ENCODE peak calls at places on chromosomes 16 and 17, in four cellular contexts. One of them, this sample, is unnamed. For H3K36me3 and H3K27me3, the result is how much of the 10 kb centered on the place peaks cover.

GRCh38 chr16:3645504-3646347 is 8.8 kb upstream of the DNASE1 start:
- DNase-seq in IMR-90: peak
- DNase-seq in breast epithelium: no peak
- DNase-seq in endothelial cell of umbilical vein: no peak
- DNase-seq in this sample: no peak

GRCh38 chr17:80822700-80823410 is 168.8 kb upstream of the CHMP6 start:
- DNase-seq in IMR-90: no peak
- DNase-seq in breast epithelium: no peak
- DNase-seq in endothelial cell of umbilical vein: no peak
- DNase-seq in this sample: no peak

GRCh38 chr16:71283612-71284011 is 5.6 kb downstream of the CMTR2 start:
- DNase-seq in IMR-90: no peak
- DNase-seq in breast epithelium: no peak
- DNase-seq in endothelial cell of umbilical vein: peak
- DNase-seq in this sample: no peak

GRCh38 chr17:78184311-78184710 is 2.5 kb downstream of the TK1 start:
- DNase-seq in IMR-90: no peak
- DNase-seq in breast epithelium: peak
- DNase-seq in endothelial cell of umbilical vein: no peak
- DNase-seq in this sample: no peak

GRCh38 chr17:77707546-77707945 is 251.0 kb upstream of the TNRC6C start:
- DNase-seq in IMR-90: no peak
- DNase-seq in breast epithelium: peak
- DNase-seq in endothelial cell of umbilical vein: no peak
- DNase-seq in this sample: no peak

GRCh38 chr17:21528031-21528684 is 152.0 kb downstream of the KCNJ12 start:
- DNase-seq in IMR-90: no peak
- DNase-seq in breast epithelium: no peak
- DNase-seq in endothelial cell of umbilical vein: no peak
- DNase-seq in this sample: no peak

GRCh38 chr16:23060458-23061320 is 88.6 kb downstream of the USP31 start:
- DNase-seq in IMR-90: peak
- DNase-seq in breast epithelium: peak
- DNase-seq in endothelial cell of umbilical vein: peak
- DNase-seq in this sample: no peak

GRCh38 chr16:30731411-30731810 is 16.8 kb upstream of the PHKG2 start:
- DNase-seq in IMR-90: peak
- DNase-seq in breast epithelium: no peak
- DNase-seq in endothelial cell of umbilical vein: no peak
- DNase-seq in this sample: no peak

GRCh38 chr17:17663160-17664072 is 17.8 kb upstream of the RAI1 start:
- DNase-seq in IMR-90: peak
- DNase-seq in breast epithelium: no peak
- DNase-seq in endothelial cell of umbilical vein: peak
- DNase-seq in this sample: peak

GRCh38 chr16:2090819-2091721 is 43.3 kb downstream of the TSC2 start:
- DNase-seq in IMR-90: no peak
- DNase-seq in breast epithelium: no peak
- DNase-seq in endothelial cell of umbilical vein: peak
- DNase-seq in this sample: no peak

GRCh38 chr17:8079291-8080207 is 8.0 kb downstream of the ALOX12B start:
- DNase-seq in IMR-90: peak
- DNase-seq in breast epithelium: no peak
- DNase-seq in endothelial cell of umbilical vein: peak
- DNase-seq in this sample: peak

GRCh38 chr17:35001549-35001948 is 21.2 kb downstream of the LIG3 start:
- DNase-seq in IMR-90: peak
- DNase-seq in breast epithelium: no peak
- DNase-seq in endothelial cell of umbilical vein: peak
- DNase-seq in this sample: no peak

GRCh38 chr17:47776330-47777197 is 43.5 kb downstream of the TBX21 start:
- DNase-seq in IMR-90: peak
- DNase-seq in breast epithelium: no peak
- DNase-seq in endothelial cell of umbilical vein: peak
- DNase-seq in this sample: no peak

GRCh38 chr16:58197314-58198012 is 443 bp downstream of the CSNK2A2 start:
- DNase-seq in IMR-90: no peak
- DNase-seq in breast epithelium: no peak
- DNase-seq in endothelial cell of umbilical vein: no peak
- DNase-seq in this sample: peak

GRCh38 chr17:2174048-2174447 is 119.1 kb downstream of the HIC1 start:
- DNase-seq in IMR-90: peak
- DNase-seq in breast epithelium: no peak
- DNase-seq in endothelial cell of umbilical vein: no peak
- DNase-seq in this sample: no peak

GRCh38 chr16:57030346-57030902 is 41.1 kb downstream of the NLRC5 start:
- DNase-seq in IMR-90: no peak
- DNase-seq in breast epithelium: no peak
- DNase-seq in endothelial cell of umbilical vein: no peak
- DNase-seq in this sample: no peak

GRCh38 chr17:42179911-42180410 is 981 bp downstream of the KCNH4 start:
- DNase-seq in IMR-90: peak
- DNase-seq in breast epithelium: no peak
- DNase-seq in endothelial cell of umbilical vein: no peak
- DNase-seq in this sample: no peak

GRCh38 chr17:51166198-51166986 is at the start of gene NME2:
- DNase-seq in IMR-90: peak
- DNase-seq in breast epithelium: peak
- DNase-seq in endothelial cell of umbilical vein: peak
- DNase-seq in this sample: peak

GRCh38 chr17:78583091-78583490 is 5.9 kb upstream of the DNAH17 start:
- DNase-seq in IMR-90: no peak
- DNase-seq in breast epithelium: no peak
- DNase-seq in endothelial cell of umbilical vein: no peak
- DNase-seq in this sample: no peak

GRCh38 chr16:53600076-53600475 is 97.1 kb upstream of the AKTIP start:
- DNase-seq in IMR-90: peak
- DNase-seq in breast epithelium: no peak
- DNase-seq in endothelial cell of umbilical vein: no peak
- DNase-seq in this sample: no peak

GRCh38 chr17:74573169-74573568 is 5.9 kb upstream of the CD300H start:
- DNase-seq in IMR-90: no peak
- DNase-seq in breast epithelium: no peak
- DNase-seq in endothelial cell of umbilical vein: no peak
- DNase-seq in this sample: no peak

GRCh38 chr16:86653289-86654006 is 75.1 kb downstream of the FOXL1 start:
- DNase-seq in IMR-90: peak
- DNase-seq in breast epithelium: no peak
- DNase-seq in endothelial cell of umbilical vein: no peak
- DNase-seq in this sample: no peak

GRCh38 chr17:249236-249993 is 68.0 kb upstream of the DOC2B start:
- DNase-seq in IMR-90: no peak
- DNase-seq in breast epithelium: no peak
- DNase-seq in endothelial cell of umbilical vein: no peak
- DNase-seq in this sample: no peak

GRCh38 chr17:34797724-34798123 is 163.5 kb downstream of the CCT6B start:
- DNase-seq in IMR-90: peak
- DNase-seq in breast epithelium: no peak
- DNase-seq in endothelial cell of umbilical vein: peak
- DNase-seq in this sample: no peak

GRCh38 chr16:11386791-11387546 is 41.7 kb downstream of the RMI2 start:
- DNase-seq in IMR-90: no peak
- DNase-seq in breast epithelium: no peak
- DNase-seq in endothelial cell of umbilical vein: peak
- DNase-seq in this sample: no peak

GRCh38 chr17:66091440-66092080 is 100.4 kb downstream of the CEP112 start:
- DNase-seq in IMR-90: no peak
- DNase-seq in breast epithelium: no peak
- DNase-seq in endothelial cell of umbilical vein: no peak
- DNase-seq in this sample: no peak

GRCh38 chr17:75776399-75777242 is 8.0 kb upstream of the UNK start:
- DNase-seq in IMR-90: no peak
- DNase-seq in breast epithelium: no peak
- DNase-seq in endothelial cell of umbilical vein: no peak
- DNase-seq in this sample: no peak

GRCh38 chr16:81238296-81239011 is at the start of gene BCO1:
- DNase-seq in IMR-90: peak
- DNase-seq in breast epithelium: no peak
- DNase-seq in endothelial cell of umbilical vein: peak
- DNase-seq in this sample: no peak

GRCh38 chr16:17215306-17215705 is 255.5 kb downstream of the XYLT1 start:
- DNase-seq in IMR-90: no peak
- DNase-seq in breast epithelium: no peak
- DNase-seq in endothelial cell of umbilical vein: no peak
- DNase-seq in this sample: no peak

GRCh38 chr17:1511756-1512321 is 4.6 kb downstream of the INPP5K start:
- DNase-seq in IMR-90: no peak
- DNase-seq in breast epithelium: peak
- DNase-seq in endothelial cell of umbilical vein: peak
- DNase-seq in this sample: no peak

GRCh38 chr17:15213381-15214087 is 51.6 kb downstream of the PMP22 start:
- DNase-seq in IMR-90: peak
- DNase-seq in breast epithelium: no peak
- DNase-seq in endothelial cell of umbilical vein: peak
- DNase-seq in this sample: no peak

GRCh38 chr16:24836836-24837235 is 8.9 kb upstream of the SLC5A11 start:
- DNase-seq in IMR-90: no peak
- DNase-seq in breast epithelium: no peak
- DNase-seq in endothelial cell of umbilical vein: no peak
- DNase-seq in this sample: no peak

GRCh38 chr17:56125830-56126819 is 27.1 kb upstream of the ANKFN1 start:
- DNase-seq in IMR-90: peak
- DNase-seq in breast epithelium: peak
- DNase-seq in endothelial cell of umbilical vein: peak
- DNase-seq in this sample: no peak

GRCh38 chr16:29844575-29845331 is 18.3 kb downstream of the CDIPT start:
- DNase-seq in IMR-90: no peak
- DNase-seq in breast epithelium: no peak
- DNase-seq in endothelial cell of umbilical vein: no peak
- DNase-seq in this sample: no peak

GRCh38 chr17:34114174-34114573 is 140.9 kb upstream of the CCL2 start:
- DNase-seq in IMR-90: no peak
- DNase-seq in breast epithelium: no peak
- DNase-seq in endothelial cell of umbilical vein: no peak
- DNase-seq in this sample: no peak

GRCh38 chr16:57226701-57227621 is 18.1 kb upstream of the ARL2BP start:
- DNase-seq in IMR-90: no peak
- DNase-seq in breast epithelium: no peak
- DNase-seq in endothelial cell of umbilical vein: no peak
- DNase-seq in this sample: no peak

GRCh38 chr17:45052052-45052772 is 780 bp upstream of the DCAKD start:
- DNase-seq in IMR-90: no peak
- DNase-seq in breast epithelium: no peak
- DNase-seq in endothelial cell of umbilical vein: peak
- DNase-seq in this sample: peak

DNA sequence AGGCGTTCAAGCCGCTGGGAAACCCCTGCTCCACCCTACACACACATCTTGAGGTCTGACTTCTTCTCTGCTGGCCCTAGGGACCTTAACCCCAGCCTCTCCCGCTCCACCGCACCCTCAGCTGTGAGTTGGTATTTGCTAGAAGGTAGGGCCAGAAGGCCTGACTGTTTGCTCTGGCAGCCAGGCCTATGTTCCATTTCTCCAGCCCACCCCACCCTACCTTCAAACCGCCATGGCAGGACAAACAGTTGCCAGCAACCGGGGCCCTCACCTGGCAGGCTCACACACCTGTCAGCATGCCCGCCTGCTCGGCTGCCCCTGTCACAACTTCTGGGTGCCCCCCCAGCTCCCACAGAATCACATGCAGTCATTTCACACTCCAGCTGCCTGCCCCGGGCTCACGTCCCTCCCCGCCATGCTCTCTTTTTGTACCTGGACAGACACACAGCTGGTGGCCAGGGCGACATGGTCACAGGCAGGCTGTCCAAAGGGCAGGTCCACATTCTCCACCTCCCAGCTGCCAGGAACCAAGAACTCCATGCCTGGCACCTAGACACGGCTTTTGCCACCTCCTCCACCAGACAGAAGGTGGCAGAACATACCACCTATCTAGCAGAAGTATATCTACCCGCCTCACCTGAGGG is 2.6 kb upstream of the ATP2A3 start:
- DNase-seq in IMR-90: no peak
- DNase-seq in breast epithelium: no peak
- DNase-seq in endothelial cell of umbilical vein: no peak
- DNase-seq in this sample: no peak
- TF ChIP-seq CTCF in IMR-90: no peak
- TF ChIP-seq CTCF in breast epithelium: no peak
- TF ChIP-seq CTCF in endothelial cell of umbilical vein: no peak
- TF ChIP-seq CTCF in this sample: peak

DNA sequence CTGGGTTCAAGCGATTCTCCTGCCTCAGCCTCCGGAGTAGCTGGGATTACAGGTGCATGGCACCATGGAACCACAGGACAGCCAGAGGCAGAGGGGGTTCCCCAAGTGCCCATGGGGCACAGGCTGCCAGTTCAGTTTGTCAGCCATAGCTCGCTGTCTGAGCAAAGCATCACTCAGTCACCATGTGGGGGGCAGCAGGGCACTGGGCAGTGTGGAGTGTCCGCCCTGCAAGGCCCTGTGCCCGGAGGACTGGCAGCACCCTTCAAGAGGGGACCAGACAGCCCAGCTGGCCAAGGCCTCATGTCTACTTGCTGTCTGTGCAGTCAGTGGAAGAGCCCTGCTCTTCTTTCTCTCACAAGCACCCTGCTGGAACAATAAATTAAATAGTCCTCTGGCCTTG is 6.4 kb downstream of the ALYREF start:
- DNase-seq in IMR-90: no peak
- DNase-seq in breast epithelium: no peak
- DNase-seq in endothelial cell of umbilical vein: no peak
- DNase-seq in this sample: no peak
- H3K36me3 ChIP-seq in IMR-90: half or more
- H3K36me3 ChIP-seq in breast epithelium: under half
- H3K36me3 ChIP-seq in endothelial cell of umbilical vein: under half
- H3K36me3 ChIP-seq in this sample: under half

DNA sequence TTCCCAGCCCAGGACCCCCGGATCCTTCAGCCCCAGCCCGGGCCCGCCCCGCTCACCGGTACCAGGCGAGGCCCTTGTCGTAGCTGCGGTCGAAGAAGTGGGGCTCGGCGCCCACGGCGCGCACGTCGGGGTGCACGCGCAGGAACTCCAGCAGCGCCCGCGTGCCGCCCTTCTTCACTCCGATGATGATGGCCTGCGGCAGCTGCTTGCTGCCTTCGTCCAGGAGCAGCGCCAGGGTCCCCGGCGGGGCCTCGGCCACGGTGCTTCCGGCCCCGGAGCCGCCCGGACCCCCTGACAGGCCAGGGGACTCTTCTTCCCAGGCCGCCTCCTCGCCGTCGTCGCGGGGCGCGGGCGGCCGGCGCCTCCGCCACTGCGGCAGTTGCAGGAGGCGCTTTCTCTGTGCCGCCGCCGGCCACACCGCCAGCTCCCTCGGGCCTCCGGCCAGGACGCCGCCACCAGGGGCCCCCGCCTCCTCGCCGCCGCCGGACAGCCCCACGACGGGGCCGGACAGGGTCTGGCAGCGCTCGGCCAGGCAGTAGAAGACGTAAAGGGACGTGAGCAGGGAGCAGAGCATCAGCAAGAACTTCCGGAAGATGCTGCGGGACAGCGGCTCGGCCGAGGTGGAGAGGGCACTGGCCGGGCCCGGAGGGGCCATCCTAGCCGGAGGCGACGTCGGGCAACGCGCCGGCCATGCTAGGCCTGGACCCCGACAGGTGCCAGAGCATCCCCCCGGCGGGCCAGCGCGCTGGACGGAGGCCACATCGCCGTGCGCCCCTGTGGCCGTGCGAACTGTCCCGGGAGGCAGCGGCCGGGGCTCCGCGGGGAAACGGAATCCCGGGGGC is 1.0 kb downstream of the HS3ST3A1 start:
- DNase-seq in IMR-90: peak
- DNase-seq in breast epithelium: no peak
- DNase-seq in endothelial cell of umbilical vein: no peak
- DNase-seq in this sample: no peak
- H3K27me3 ChIP-seq in IMR-90: under half
- H3K27me3 ChIP-seq in breast epithelium: under half
- H3K27me3 ChIP-seq in endothelial cell of umbilical vein: under half
- H3K27me3 ChIP-seq in this sample: under half

GRCh38 chr17:4802228-4802627 is at the start of gene C17orf114:
- DNase-seq in IMR-90: no peak
- DNase-seq in breast epithelium: no peak
- DNase-seq in endothelial cell of umbilical vein: no peak
- DNase-seq in this sample: no peak
- TF ChIP-seq CTCF in IMR-90: no peak
- TF ChIP-seq CTCF in breast epithelium: no peak
- TF ChIP-seq CTCF in endothelial cell of umbilical vein: no peak
- TF ChIP-seq CTCF in this sample: no peak